ENCODE peak calls at places on chromosomes 16 and 17, in seven cellular contexts. One of them, this sample, is unnamed. For H3K9me3, the result is how much of the 10 kb centered on the place peaks cover.

GRCh38 chr17:27315322-27315721 is 21.4 kb downstream of the WSB1 start:
- DNase-seq in A549: no peak
- DNase-seq in mesenchymal stem cell: no peak
- DNase-seq in neural progenitor cell: no peak
- DNase-seq in naive thymus-derived CD4-positive, alpha-beta T cell: no peak
- DNase-seq in PC-9: no peak
- DNase-seq in tibial artery: peak
- DNase-seq in this sample: no peak

GRCh38 chr16:66099261-66099660 is 267.2 kb upstream of the CDH5 start:
- DNase-seq in A549: no peak
- DNase-seq in mesenchymal stem cell: no peak
- DNase-seq in neural progenitor cell: no peak
- DNase-seq in naive thymus-derived CD4-positive, alpha-beta T cell: no peak
- DNase-seq in PC-9: no peak
- DNase-seq in tibial artery: no peak
- DNase-seq in this sample: no peak

GRCh38 chr16:89035013-89035697 is 58.1 kb upstream of the CBFA2T3 start:
- DNase-seq in A549: no peak
- DNase-seq in mesenchymal stem cell: no peak
- DNase-seq in neural progenitor cell: peak
- DNase-seq in naive thymus-derived CD4-positive, alpha-beta T cell: no peak
- DNase-seq in PC-9: no peak
- DNase-seq in tibial artery: no peak
- DNase-seq in this sample: no peak

GRCh38 chr16:86637744-86638143 is 59.4 kb downstream of the FOXL1 start:
- DNase-seq in A549: no peak
- DNase-seq in mesenchymal stem cell: no peak
- DNase-seq in neural progenitor cell: no peak
- DNase-seq in naive thymus-derived CD4-positive, alpha-beta T cell: no peak
- DNase-seq in PC-9: no peak
- DNase-seq in tibial artery: no peak
- DNase-seq in this sample: no peak

GRCh38 chr16:56420613-56421012 is 4.7 kb downstream of the AMFR start:
- DNase-seq in A549: no peak
- DNase-seq in mesenchymal stem cell: no peak
- DNase-seq in neural progenitor cell: no peak
- DNase-seq in naive thymus-derived CD4-positive, alpha-beta T cell: no peak
- DNase-seq in PC-9: no peak
- DNase-seq in tibial artery: no peak
- DNase-seq in this sample: no peak

GRCh38 chr17:2042355-2042929 is 620 bp downstream of the OVCA2 start:
- DNase-seq in A549: peak
- DNase-seq in mesenchymal stem cell: peak
- DNase-seq in neural progenitor cell: peak
- DNase-seq in naive thymus-derived CD4-positive, alpha-beta T cell: no peak
- DNase-seq in PC-9: no peak
- DNase-seq in tibial artery: no peak
- DNase-seq in this sample: no peak

GRCh38 chr17:6853764-6854442 is 22.4 kb upstream of the TEKT1 start:
- DNase-seq in A549: peak
- DNase-seq in mesenchymal stem cell: no peak
- DNase-seq in neural progenitor cell: peak
- DNase-seq in naive thymus-derived CD4-positive, alpha-beta T cell: peak
- DNase-seq in PC-9: no peak
- DNase-seq in tibial artery: no peak
- DNase-seq in this sample: no peak

GRCh38 chr16:50697881-50698767 is 4.7 kb downstream of the NOD2 start:
- DNase-seq in A549: no peak
- DNase-seq in mesenchymal stem cell: peak
- DNase-seq in neural progenitor cell: no peak
- DNase-seq in naive thymus-derived CD4-positive, alpha-beta T cell: no peak
- DNase-seq in PC-9: no peak
- DNase-seq in tibial artery: peak
- DNase-seq in this sample: no peak

GRCh38 chr17:4483012-4483840 is 15.5 kb upstream of the SPNS2 start:
- DNase-seq in A549: peak
- DNase-seq in mesenchymal stem cell: no peak
- DNase-seq in neural progenitor cell: peak
- DNase-seq in naive thymus-derived CD4-positive, alpha-beta T cell: no peak
- DNase-seq in PC-9: peak
- DNase-seq in tibial artery: no peak
- DNase-seq in this sample: no peak

GRCh38 chr16:67652578-67653130 is 7.4 kb downstream of the ACD start:
- DNase-seq in A549: no peak
- DNase-seq in mesenchymal stem cell: no peak
- DNase-seq in neural progenitor cell: peak
- DNase-seq in naive thymus-derived CD4-positive, alpha-beta T cell: no peak
- DNase-seq in PC-9: no peak
- DNase-seq in tibial artery: no peak
- DNase-seq in this sample: no peak

GRCh38 chr17:10292057-10292931 is 80.5 kb downstream of the MYH13 start:
- DNase-seq in A549: no peak
- DNase-seq in mesenchymal stem cell: peak
- DNase-seq in neural progenitor cell: no peak
- DNase-seq in naive thymus-derived CD4-positive, alpha-beta T cell: no peak
- DNase-seq in PC-9: no peak
- DNase-seq in tibial artery: no peak
- DNase-seq in this sample: no peak

GRCh38 chr17:47844814-47845453 is 3.9 kb upstream of the SCRN2 start:
- DNase-seq in A549: no peak
- DNase-seq in mesenchymal stem cell: peak
- DNase-seq in neural progenitor cell: no peak
- DNase-seq in naive thymus-derived CD4-positive, alpha-beta T cell: no peak
- DNase-seq in PC-9: no peak
- DNase-seq in tibial artery: no peak
- DNase-seq in this sample: no peak

GRCh38 chr16:71542377-71542776 is 16.2 kb downstream of the CHST4 start:
- DNase-seq in A549: peak
- DNase-seq in mesenchymal stem cell: peak
- DNase-seq in neural progenitor cell: peak
- DNase-seq in naive thymus-derived CD4-positive, alpha-beta T cell: peak
- DNase-seq in PC-9: no peak
- DNase-seq in tibial artery: no peak
- DNase-seq in this sample: peak

GRCh38 chr16:28087675-28088285 is 24.3 kb upstream of the GSG1L start:
- DNase-seq in A549: peak
- DNase-seq in mesenchymal stem cell: no peak
- DNase-seq in neural progenitor cell: no peak
- DNase-seq in naive thymus-derived CD4-positive, alpha-beta T cell: no peak
- DNase-seq in PC-9: no peak
- DNase-seq in tibial artery: no peak
- DNase-seq in this sample: no peak

GRCh38 chr16:69105501-69106361 is at the start of gene HAS3:
- DNase-seq in A549: peak
- DNase-seq in mesenchymal stem cell: peak
- DNase-seq in neural progenitor cell: peak
- DNase-seq in naive thymus-derived CD4-positive, alpha-beta T cell: no peak
- DNase-seq in PC-9: peak
- DNase-seq in tibial artery: no peak
- DNase-seq in this sample: no peak

GRCh38 chr17:57553991-57554825 is 190.9 kb downstream of the CCDC182 start:
- DNase-seq in A549: peak
- DNase-seq in mesenchymal stem cell: peak
- DNase-seq in neural progenitor cell: peak
- DNase-seq in naive thymus-derived CD4-positive, alpha-beta T cell: no peak
- DNase-seq in PC-9: peak
- DNase-seq in tibial artery: no peak
- DNase-seq in this sample: no peak

GRCh38 chr16:67406628-67407027 is 9.6 kb downstream of the ZDHHC1 start:
- DNase-seq in A549: no peak
- DNase-seq in mesenchymal stem cell: peak
- DNase-seq in neural progenitor cell: no peak
- DNase-seq in naive thymus-derived CD4-positive, alpha-beta T cell: no peak
- DNase-seq in PC-9: no peak
- DNase-seq in tibial artery: no peak
- DNase-seq in this sample: no peak

GRCh38 chr16:23999663-24000062 is 163.9 kb downstream of the PRKCB start:
- DNase-seq in A549: no peak
- DNase-seq in mesenchymal stem cell: no peak
- DNase-seq in neural progenitor cell: no peak
- DNase-seq in naive thymus-derived CD4-positive, alpha-beta T cell: no peak
- DNase-seq in PC-9: no peak
- DNase-seq in tibial artery: no peak
- DNase-seq in this sample: no peak

GRCh38 chr17:18117533-18117932 is 9.0 kb downstream of the MYO15A start:
- DNase-seq in A549: no peak
- DNase-seq in mesenchymal stem cell: no peak
- DNase-seq in neural progenitor cell: no peak
- DNase-seq in naive thymus-derived CD4-positive, alpha-beta T cell: no peak
- DNase-seq in PC-9: no peak
- DNase-seq in tibial artery: no peak
- DNase-seq in this sample: no peak

GRCh38 chr16:70738083-70738977 is 52.5 kb upstream of the MTSS2 start:
- DNase-seq in A549: peak
- DNase-seq in mesenchymal stem cell: peak
- DNase-seq in neural progenitor cell: peak
- DNase-seq in naive thymus-derived CD4-positive, alpha-beta T cell: peak
- DNase-seq in PC-9: no peak
- DNase-seq in tibial artery: peak
- DNase-seq in this sample: no peak

GRCh38 chr16:52407778-52408177 is 139.2 kb downstream of the TOX3 start:
- DNase-seq in A549: no peak
- DNase-seq in mesenchymal stem cell: no peak
- DNase-seq in neural progenitor cell: no peak
- DNase-seq in naive thymus-derived CD4-positive, alpha-beta T cell: no peak
- DNase-seq in PC-9: no peak
- DNase-seq in tibial artery: no peak
- DNase-seq in this sample: no peak

GRCh38 chr17:61200349-61200735 is 199.3 kb upstream of the TBX2 start:
- DNase-seq in A549: no peak
- DNase-seq in mesenchymal stem cell: peak
- DNase-seq in neural progenitor cell: no peak
- DNase-seq in naive thymus-derived CD4-positive, alpha-beta T cell: no peak
- DNase-seq in PC-9: no peak
- DNase-seq in tibial artery: no peak
- DNase-seq in this sample: no peak

GRCh38 chr17:45136846-45137560 is 1.5 kb downstream of the ACBD4 start:
- DNase-seq in A549: no peak
- DNase-seq in mesenchymal stem cell: no peak
- DNase-seq in neural progenitor cell: no peak
- DNase-seq in naive thymus-derived CD4-positive, alpha-beta T cell: no peak
- DNase-seq in PC-9: no peak
- DNase-seq in tibial artery: no peak
- DNase-seq in this sample: no peak

GRCh38 chr17:45135978-45136791 is 698 bp downstream of the ACBD4 start:
- DNase-seq in A549: no peak
- DNase-seq in mesenchymal stem cell: no peak
- DNase-seq in neural progenitor cell: no peak
- DNase-seq in naive thymus-derived CD4-positive, alpha-beta T cell: no peak
- DNase-seq in PC-9: no peak
- DNase-seq in tibial artery: no peak
- DNase-seq in this sample: no peak

GRCh38 chr17:45137561-45138305 is 2.2 kb downstream of the ACBD4 start:
- DNase-seq in A549: no peak
- DNase-seq in mesenchymal stem cell: no peak
- DNase-seq in neural progenitor cell: peak
- DNase-seq in naive thymus-derived CD4-positive, alpha-beta T cell: no peak
- DNase-seq in PC-9: no peak
- DNase-seq in tibial artery: no peak
- DNase-seq in this sample: no peak

GRCh38 chr17:45138911-45139532 is 3.5 kb downstream of the ACBD4 start:
- DNase-seq in A549: no peak
- DNase-seq in mesenchymal stem cell: no peak
- DNase-seq in neural progenitor cell: peak
- DNase-seq in naive thymus-derived CD4-positive, alpha-beta T cell: no peak
- DNase-seq in PC-9: no peak
- DNase-seq in tibial artery: no peak
- DNase-seq in this sample: no peak

DNA sequence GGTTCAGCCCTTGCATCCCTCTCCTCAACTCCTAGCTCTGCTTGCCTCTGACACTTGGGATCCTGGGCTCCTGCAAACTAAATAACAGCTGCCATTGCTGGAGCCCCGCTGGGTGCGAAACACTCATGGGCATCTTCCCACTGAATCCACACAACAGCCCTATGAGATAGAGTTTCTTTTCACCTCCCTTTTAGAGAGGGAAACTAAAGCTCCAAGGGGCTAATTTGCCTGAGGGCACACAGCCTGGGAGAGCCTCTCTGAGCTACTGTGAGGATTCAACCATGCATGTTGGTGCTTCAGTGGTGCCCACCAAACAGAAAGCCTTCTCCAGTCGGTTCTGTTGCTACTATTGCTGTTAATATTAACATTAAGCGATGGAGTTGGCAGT is 4.0 kb downstream of the ACBD4 start:
- DNase-seq in A549: no peak
- DNase-seq in mesenchymal stem cell: no peak
- DNase-seq in neural progenitor cell: no peak
- DNase-seq in naive thymus-derived CD4-positive, alpha-beta T cell: no peak
- DNase-seq in PC-9: no peak
- DNase-seq in tibial artery: no peak
- DNase-seq in this sample: no peak
- H3K9me3 ChIP-seq in A549: under half
- H3K9me3 ChIP-seq in mesenchymal stem cell: under half
- H3K9me3 ChIP-seq in neural progenitor cell: under half
- H3K9me3 ChIP-seq in naive thymus-derived CD4-positive, alpha-beta T cell: under half
- H3K9me3 ChIP-seq in PC-9: under half
- H3K9me3 ChIP-seq in tibial artery: under half
- H3K9me3 ChIP-seq in this sample: under half

GRCh38 chr16:73265124-73265838 is 217.4 kb upstream of the ZFHX3 start:
- DNase-seq in A549: no peak
- DNase-seq in mesenchymal stem cell: no peak
- DNase-seq in neural progenitor cell: no peak
- DNase-seq in naive thymus-derived CD4-positive, alpha-beta T cell: no peak
- DNase-seq in PC-9: no peak
- DNase-seq in tibial artery: no peak
- DNase-seq in this sample: no peak
- H3K9me3 ChIP-seq in A549: under half
- H3K9me3 ChIP-seq in mesenchymal stem cell: under half
- H3K9me3 ChIP-seq in neural progenitor cell: under half
- H3K9me3 ChIP-seq in naive thymus-derived CD4-positive, alpha-beta T cell: under half
- H3K9me3 ChIP-seq in PC-9: under half
- H3K9me3 ChIP-seq in tibial artery: under half
- H3K9me3 ChIP-seq in this sample: under half

DNA sequence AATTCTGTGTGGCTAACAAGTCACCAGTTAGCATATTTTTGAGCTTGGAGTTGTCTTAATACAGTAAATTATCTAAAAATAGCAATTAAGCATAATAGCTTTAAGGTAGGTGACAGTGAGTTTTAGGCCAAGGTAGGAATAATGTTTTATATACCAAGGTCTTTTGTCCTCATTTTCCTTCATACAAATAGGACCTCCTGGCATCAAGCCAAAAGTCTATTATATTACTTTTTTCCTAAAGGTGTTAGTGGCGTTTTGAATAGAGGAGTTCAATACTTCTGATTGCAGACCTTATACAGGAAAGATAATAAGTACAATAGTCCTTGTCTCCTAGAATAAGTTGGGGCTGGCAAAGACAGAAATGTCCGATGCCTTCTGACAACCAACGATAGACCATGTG is 2277.7 kb downstream of the TP53TG3F start:
- DNase-seq in A549: no peak
- DNase-seq in mesenchymal stem cell: no peak
- DNase-seq in neural progenitor cell: no peak
- DNase-seq in naive thymus-derived CD4-positive, alpha-beta T cell: no peak
- DNase-seq in PC-9: no peak
- DNase-seq in tibial artery: no peak
- DNase-seq in this sample: no peak
- H3K9me3 ChIP-seq in A549: under half
- H3K9me3 ChIP-seq in mesenchymal stem cell: under half
- H3K9me3 ChIP-seq in neural progenitor cell: under half
- H3K9me3 ChIP-seq in naive thymus-derived CD4-positive, alpha-beta T cell: under half
- H3K9me3 ChIP-seq in PC-9: under half
- H3K9me3 ChIP-seq in tibial artery: under half
- H3K9me3 ChIP-seq in this sample: under half

GRCh38 chr17:70454908-70455307 is 285.6 kb downstream of the KCNJ2 start:
- DNase-seq in A549: no peak
- DNase-seq in mesenchymal stem cell: no peak
- DNase-seq in neural progenitor cell: no peak
- DNase-seq in naive thymus-derived CD4-positive, alpha-beta T cell: no peak
- DNase-seq in PC-9: no peak
- DNase-seq in tibial artery: no peak
- DNase-seq in this sample: no peak

GRCh38 chr17:70454377-70454776 is 285.0 kb downstream of the KCNJ2 start:
- DNase-seq in A549: no peak
- DNase-seq in mesenchymal stem cell: no peak
- DNase-seq in neural progenitor cell: no peak
- DNase-seq in naive thymus-derived CD4-positive, alpha-beta T cell: no peak
- DNase-seq in PC-9: no peak
- DNase-seq in tibial artery: no peak
- DNase-seq in this sample: no peak
- H3K9me3 ChIP-seq in A549: under half
- H3K9me3 ChIP-seq in mesenchymal stem cell: under half
- H3K9me3 ChIP-seq in neural progenitor cell: under half
- H3K9me3 ChIP-seq in naive thymus-derived CD4-positive, alpha-beta T cell: under half
- H3K9me3 ChIP-seq in PC-9: under half
- H3K9me3 ChIP-seq in tibial artery: under half
- H3K9me3 ChIP-seq in this sample: under half

This sample was measured in T-helper 17 cell.